ENCODE peak calls at places on chromosome 14, in five cellular contexts. One of them, this sample, is unnamed.
A peak's percentile ranks its signal among the peaks of the same experiment; 100 is the strongest.

GRCh38 chr14:60116181-60116580 is 24.5 kb downstream of the PCNX4 start:
- DNase-seq in vagina: no peak
- DNase-seq in body of pancreas: no peak
- DNase-seq in ovary: no peak
- DNase-seq in heart left ventricle: no peak
- DNase-seq in this sample: no peak

GRCh38 chr14:65277580-65278270 is 134.8 kb upstream of the FUT8 start:
- DNase-seq in vagina: no peak
- DNase-seq in heart left ventricle: no peak
- DNase-seq in body of pancreas: no peak
- DNase-seq in ovary: no peak
- DNase-seq in this sample: no peak

GRCh38 chr14:34328178-34328577 is 133.9 kb downstream of the SPTSSA start:
- DNase-seq in ovary: no peak
- DNase-seq in vagina: no peak
- DNase-seq in heart left ventricle: no peak
- DNase-seq in body of pancreas: no peak
- DNase-seq in this sample: no peak

GRCh38 chr14:63204407-63205280 is at the start of gene RHOJ:
- DNase-seq in vagina: no peak
- DNase-seq in body of pancreas: peak; percentile 7
- DNase-seq in heart left ventricle: peak; percentile 31
- DNase-seq in ovary: peak; percentile 55
- DNase-seq in this sample: no peak

GRCh38 chr14:56870336-56870735 is 60.1 kb upstream of the OTX2 start:
- DNase-seq in ovary: no peak
- DNase-seq in body of pancreas: no peak
- DNase-seq in heart left ventricle: no peak
- DNase-seq in vagina: no peak
- DNase-seq in this sample: no peak

GRCh38 chr14:94897092-94897491 is 127.2 kb upstream of the GSC start:
- DNase-seq in vagina: no peak
- DNase-seq in body of pancreas: no peak
- DNase-seq in ovary: no peak
- DNase-seq in heart left ventricle: peak; percentile 34
- DNase-seq in this sample: no peak

GRCh38 chr14:74038015-74038859 is 19.1 kb downstream of the BBOF1 start:
- DNase-seq in heart left ventricle: no peak
- DNase-seq in vagina: no peak
- DNase-seq in ovary: no peak
- DNase-seq in body of pancreas: no peak
- DNase-seq in this sample: no peak

GRCh38 chr14:97626088-97626487 is 828.9 kb downstream of the VRK1 start:
- DNase-seq in ovary: no peak
- DNase-seq in body of pancreas: no peak
- DNase-seq in vagina: no peak
- DNase-seq in heart left ventricle: no peak
- DNase-seq in this sample: no peak

GRCh38 chr14:56417173-56417572 is 162.4 kb upstream of the TMEM260 start:
- DNase-seq in body of pancreas: no peak
- DNase-seq in vagina: no peak
- DNase-seq in heart left ventricle: no peak
- DNase-seq in ovary: no peak
- DNase-seq in this sample: no peak

GRCh38 chr14:29941401-29941800 is 13.8 kb upstream of the PRKD1 start:
- DNase-seq in ovary: no peak
- DNase-seq in body of pancreas: no peak
- DNase-seq in vagina: no peak
- DNase-seq in heart left ventricle: no peak
- DNase-seq in this sample: no peak

GRCh38 chr14:22556021-22556989 is 32.7 kb downstream of the DAD1 start:
- DNase-seq in heart left ventricle: no peak
- DNase-seq in vagina: no peak
- DNase-seq in body of pancreas: peak; percentile 36
- DNase-seq in ovary: no peak
- DNase-seq in this sample: peak; percentile 58

GRCh38 chr14:71466942-71467341 is 465.3 kb upstream of the RGS6 start:
- DNase-seq in heart left ventricle: no peak
- DNase-seq in vagina: no peak
- DNase-seq in body of pancreas: no peak
- DNase-seq in ovary: no peak
- DNase-seq in this sample: no peak

GRCh38 chr14:30160608-30161007 is 233.0 kb upstream of the PRKD1 start:
- DNase-seq in vagina: no peak
- DNase-seq in body of pancreas: no peak
- DNase-seq in heart left ventricle: no peak
- DNase-seq in ovary: no peak
- DNase-seq in this sample: no peak

GRCh38 chr14:35438910-35439713 is 34.6 kb upstream of the NFKBIA start:
- DNase-seq in vagina: no peak
- DNase-seq in heart left ventricle: no peak
- DNase-seq in ovary: no peak
- DNase-seq in body of pancreas: no peak
- DNase-seq in this sample: no peak

GRCh38 chr14:95374262-95374997 is 54.7 kb upstream of the CLMN start:
- DNase-seq in body of pancreas: no peak
- DNase-seq in vagina: no peak
- DNase-seq in ovary: no peak
- DNase-seq in heart left ventricle: no peak
- DNase-seq in this sample: no peak

GRCh38 chr14:59199614-59200013 is 11.1 kb downstream of the DAAM1 start:
- DNase-seq in vagina: no peak
- DNase-seq in ovary: no peak
- DNase-seq in body of pancreas: no peak
- DNase-seq in heart left ventricle: no peak
- DNase-seq in this sample: no peak

GRCh38 chr14:35380794-35381193 is 23.8 kb downstream of the NFKBIA start:
- DNase-seq in body of pancreas: no peak
- DNase-seq in ovary: no peak
- DNase-seq in heart left ventricle: no peak
- DNase-seq in vagina: no peak
- DNase-seq in this sample: no peak

GRCh38 chr14:77543240-77543551 is 44.6 kb upstream of the ISM2 start:
- DNase-seq in vagina: no peak
- DNase-seq in heart left ventricle: no peak
- DNase-seq in ovary: no peak
- DNase-seq in body of pancreas: no peak
- DNase-seq in this sample: no peak

GRCh38 chr14:95058491-95058890 is 98.8 kb downstream of the DICER1 start:
- DNase-seq in heart left ventricle: no peak
- DNase-seq in body of pancreas: no peak
- DNase-seq in ovary: no peak
- DNase-seq in vagina: no peak
- DNase-seq in this sample: no peak

GRCh38 chr14:57390037-57390805 is at the start of gene NAA30:
- DNase-seq in ovary: peak; percentile 92
- DNase-seq in heart left ventricle: peak; percentile 96
- DNase-seq in body of pancreas: peak; percentile 97
- DNase-seq in vagina: peak; percentile 96
- DNase-seq in this sample: peak; percentile 89

GRCh38 chr14:61132894-61133293 is 148.2 kb downstream of the TMEM30B start:
- DNase-seq in heart left ventricle: no peak
- DNase-seq in vagina: no peak
- DNase-seq in body of pancreas: no peak
- DNase-seq in ovary: no peak
- DNase-seq in this sample: no peak

GRCh38 chr14:92531151-92531873 is 17.7 kb downstream of the RIN3 start:
- DNase-seq in heart left ventricle: no peak
- DNase-seq in ovary: no peak
- DNase-seq in vagina: no peak
- DNase-seq in body of pancreas: no peak
- DNase-seq in this sample: no peak

GRCh38 chr14:100350283-100350926 is 27.3 kb downstream of the SLC25A47 start:
- DNase-seq in heart left ventricle: no peak
- DNase-seq in ovary: no peak
- DNase-seq in body of pancreas: no peak
- DNase-seq in vagina: no peak
- DNase-seq in this sample: peak; percentile 13
- H3K36me3 ChIP-seq in heart left ventricle: peaks cover 99% of the 10 kb centered on the region
- H3K36me3 ChIP-seq in ovary: no peaks in the 10 kb centered on the region
- H3K36me3 ChIP-seq in body of pancreas: peaks cover 24% of the 10 kb centered on the region
- H3K36me3 ChIP-seq in vagina: no peaks in the 10 kb centered on the region
- H3K36me3 ChIP-seq in this sample: no peaks in the 10 kb centered on the region

GRCh38 chr14:104689620-104690265 is 325 bp downstream of the INF2 start:
- DNase-seq in heart left ventricle: peak; percentile 33
- DNase-seq in ovary: peak; percentile 73
- DNase-seq in vagina: no peak
- DNase-seq in body of pancreas: no peak
- DNase-seq in this sample: no peak
- TF ChIP-seq POLR2A in heart left ventricle: no peak
- TF ChIP-seq POLR2A in ovary: no peak
- TF ChIP-seq POLR2A in vagina: no peak
- TF ChIP-seq POLR2A in body of pancreas: no peak
- TF ChIP-seq POLR2A in this sample: no peak

GRCh38 chr14:68271996-68272395 is 452.4 kb downstream of the RAD51B start:
- DNase-seq in heart left ventricle: peak; percentile 35
- DNase-seq in body of pancreas: no peak
- DNase-seq in ovary: no peak
- DNase-seq in vagina: no peak
- DNase-seq in this sample: no peak
- TF ChIP-seq CTCF in heart left ventricle: no peak
- TF ChIP-seq CTCF in body of pancreas: no peak
- TF ChIP-seq CTCF in ovary: no peak
- TF ChIP-seq CTCF in vagina: no peak
- TF ChIP-seq CTCF in this sample: no peak

GRCh38 chr14:96571311-96571710 is 69.1 kb downstream of the PAPOLA start:
- DNase-seq in vagina: no peak
- DNase-seq in heart left ventricle: no peak
- DNase-seq in ovary: no peak
- DNase-seq in body of pancreas: no peak
- DNase-seq in this sample: no peak
- H3K36me3 ChIP-seq in vagina: no peaks in the 10 kb centered on the region
- H3K36me3 ChIP-seq in heart left ventricle: peaks cover 34% of the 10 kb centered on the region
- H3K36me3 ChIP-seq in ovary: no peaks in the 10 kb centered on the region
- H3K36me3 ChIP-seq in body of pancreas: no peaks in the 10 kb centered on the region
- H3K36me3 ChIP-seq in this sample: peaks cover 10% of the 10 kb centered on the region

GRCh38 chr14:102086346-102086971 is 385 bp downstream of the HSP90AA1 start:
- DNase-seq in ovary: no peak
- DNase-seq in heart left ventricle: peak; percentile 70
- DNase-seq in body of pancreas: peak; percentile 70
- DNase-seq in vagina: no peak
- DNase-seq in this sample: peak; percentile 70
- TF ChIP-seq POLR2A in ovary: no peak
- TF ChIP-seq POLR2A in heart left ventricle: no peak
- TF ChIP-seq POLR2A in body of pancreas: no peak
- TF ChIP-seq POLR2A in vagina: no peak
- TF ChIP-seq POLR2A in this sample: no peak

GRCh38 chr14:100079606-100080005 is 14.4 kb downstream of the EVL start:
- DNase-seq in ovary: no peak
- DNase-seq in vagina: peak; percentile 22
- DNase-seq in body of pancreas: no peak
- DNase-seq in heart left ventricle: no peak
- DNase-seq in this sample: no peak
- TF ChIP-seq CTCF in ovary: no peak
- TF ChIP-seq CTCF in vagina: no peak
- TF ChIP-seq CTCF in body of pancreas: no peak
- TF ChIP-seq CTCF in heart left ventricle: no peak
- TF ChIP-seq CTCF in this sample: no peak

DNA sequence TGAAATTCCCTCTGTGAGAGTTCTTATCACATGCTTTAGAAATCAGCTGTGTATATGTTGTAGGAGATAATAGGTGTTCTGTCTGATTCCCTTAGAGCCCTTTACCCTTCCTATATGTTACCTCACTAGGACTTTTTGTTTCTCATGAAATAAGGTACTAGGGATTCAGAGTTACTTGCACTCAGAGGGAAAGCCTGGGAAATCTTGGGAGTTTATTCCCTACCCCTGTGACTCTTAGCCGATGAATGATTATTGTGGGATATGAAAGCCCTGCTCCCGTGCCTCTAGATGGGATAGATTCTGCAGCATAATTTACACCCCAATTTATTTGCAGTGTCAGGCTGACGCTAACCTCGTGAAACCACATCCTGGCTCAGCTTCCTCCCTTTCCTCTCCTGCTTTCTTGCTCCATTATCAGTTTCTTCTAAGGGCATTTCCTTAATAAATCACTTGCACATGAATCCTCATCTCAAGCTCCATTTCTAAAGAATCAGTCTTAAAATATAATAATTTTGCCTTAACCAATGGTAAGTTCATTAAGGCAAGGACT is 448.3 kb downstream of the MDGA2 start:
- DNase-seq in heart left ventricle: no peak
- DNase-seq in ovary: no peak
- DNase-seq in vagina: no peak
- DNase-seq in body of pancreas: no peak
- DNase-seq in this sample: no peak
- H3K36me3 ChIP-seq in heart left ventricle: no peaks in the 10 kb centered on the region
- H3K36me3 ChIP-seq in ovary: no peaks in the 10 kb centered on the region
- H3K36me3 ChIP-seq in vagina: no peaks in the 10 kb centered on the region
- H3K36me3 ChIP-seq in body of pancreas: no peaks in the 10 kb centered on the region
- H3K36me3 ChIP-seq in this sample: no peaks in the 10 kb centered on the region

DNA sequence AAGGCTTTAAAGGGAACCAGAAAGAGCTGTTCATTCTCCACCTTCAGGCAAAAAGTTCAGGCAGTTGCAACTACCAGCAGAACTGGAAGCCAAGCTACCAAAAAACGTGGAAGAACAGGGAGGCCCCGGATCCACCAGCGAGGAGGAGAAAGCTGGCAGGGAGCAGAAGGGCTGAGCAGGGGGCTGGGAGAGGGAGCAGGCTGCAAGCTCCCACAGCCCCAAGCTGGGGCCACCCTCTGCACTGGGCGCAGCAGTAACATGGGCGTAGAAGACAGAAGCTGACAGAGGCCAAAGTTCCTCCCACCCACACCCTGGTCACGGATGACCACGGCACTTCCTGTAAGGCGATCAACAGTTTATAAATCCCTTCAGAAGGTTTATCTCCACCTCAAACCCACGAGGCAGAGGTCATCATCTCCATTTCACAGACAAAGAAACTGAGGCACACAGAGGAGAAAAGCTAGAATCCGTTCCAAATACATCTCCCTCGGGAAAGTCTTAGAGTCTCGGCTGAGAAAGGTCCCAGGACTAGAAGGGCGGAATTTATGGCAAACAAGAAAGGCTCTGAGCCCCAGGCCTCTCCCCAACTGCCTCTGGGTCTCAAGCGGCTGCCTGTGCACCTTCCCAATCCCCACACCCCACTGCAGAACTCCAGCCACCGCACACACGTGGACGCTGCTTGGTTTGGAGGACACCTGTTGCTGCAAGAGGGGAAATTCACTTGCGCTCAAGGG is 1.8 kb downstream of the CCDC85C start:
- DNase-seq in body of pancreas: peak; percentile 60
- DNase-seq in ovary: no peak
- DNase-seq in heart left ventricle: no peak
- DNase-seq in vagina: no peak
- DNase-seq in this sample: no peak
- TF ChIP-seq POLR2A in body of pancreas: no peak
- TF ChIP-seq POLR2A in ovary: no peak
- TF ChIP-seq POLR2A in heart left ventricle: no peak
- TF ChIP-seq POLR2A in vagina: no peak
- TF ChIP-seq POLR2A in this sample: no peak

GRCh38 chr14:68659021-68659931 is 133.6 kb downstream of the ZFP36L1 start:
- DNase-seq in body of pancreas: no peak
- DNase-seq in ovary: no peak
- DNase-seq in vagina: peak; percentile 89
- DNase-seq in heart left ventricle: peak; percentile 57
- DNase-seq in this sample: no peak
- TF ChIP-seq CTCF in body of pancreas: no peak
- TF ChIP-seq CTCF in ovary: no peak
- TF ChIP-seq CTCF in vagina: no peak
- TF ChIP-seq CTCF in heart left ventricle: no peak
- TF ChIP-seq CTCF in this sample: no peak